ENCODE peak calls at places on chromosomes 12 and 14, in seven cellular contexts. A, X, P, V, U, F and S are unnamed samples.

GRCh38 chr14:104554088-104554607 is 25.4 kb upstream of the C14orf180 start:
- DNase-seq in V (no peak), F (peak), P (no peak), A (no peak), X (no peak), U (no peak), S (no peak)

GRCh38 chr14:56199095-56199975 is 81.1 kb downstream of the PELI2 start:
- DNase-seq in A (peak), P (no peak), F (no peak), X (no peak), U (no peak), V (peak), S (peak)

GRCh38 chr12:666766-667308 is 3.6 kb upstream of the NINJ2 start:
- DNase-seq in X (no peak), A (no peak), P (no peak), V (peak), F (no peak), U (peak), S (no peak)

GRCh38 chr12:49783917-49784676 is 42.7 kb downstream of the TMBIM6 start:
- DNase-seq in P (no peak), F (no peak), V (peak), U (no peak), X (no peak), A (no peak), S (peak)

GRCh38 chr12:98440165-98440581 is 75.2 kb upstream of the TMPO start:
- DNase-seq in A (peak), X (no peak), P (no peak), U (no peak), F (no peak), V (peak), S (no peak)

GRCh38 chr12:3802721-3803120 is 49.8 kb upstream of the CRACR2A start:
- DNase-seq in P (no peak), F (no peak), V (no peak), X (no peak), U (no peak), A (no peak), S (no peak)

GRCh38 chr14:20499108-20499507 is 6.2 kb upstream of the RNASE10 start:
- DNase-seq in V (no peak), A (no peak), X (no peak), F (no peak), P (no peak), U (no peak), S (no peak)

GRCh38 chr12:39592295-39592694 is 27.3 kb downstream of the ABCD2 start:
- DNase-seq in A (no peak), V (no peak), U (no peak), F (no peak), P (no peak), X (no peak), S (no peak)

GRCh38 chr12:51974646-51975045 is 23.1 kb downstream of the ACVR1B start:
- DNase-seq in P (peak), F (no peak), A (no peak), X (no peak), U (no peak), V (no peak), S (no peak)

GRCh38 chr14:33017016-33017415 is 78.3 kb downstream of the NPAS3 start:
- DNase-seq in V (no peak), A (no peak), P (no peak), F (no peak), U (no peak), X (no peak), S (no peak)

GRCh38 chr14:45298427-45299117 is 45.6 kb upstream of the MIS18BP1 start:
- DNase-seq in V (no peak), P (no peak), X (no peak), F (no peak), U (no peak), A (no peak), S (no peak)

GRCh38 chr12:45257185-45257585 is 41.3 kb downstream of the ANO6 start:
- DNase-seq in V (no peak), U (no peak), F (no peak), P (no peak), X (no peak), A (no peak), S (no peak)

GRCh38 chr12:67019070-67019469 is 250.1 kb upstream of the CAND1 start:
- DNase-seq in F (no peak), A (no peak), X (no peak), P (no peak), V (no peak), U (no peak), S (no peak)

GRCh38 chr14:103329421-103330347 is 4.4 kb upstream of the EIF5 start:
- DNase-seq in F (no peak), A (no peak), V (no peak), P (no peak), U (no peak), X (no peak), S (no peak)

GRCh38 chr12:18681818-18682217 is 56.0 kb downstream of the PLCZ1 start:
- DNase-seq in U (no peak), F (no peak), A (no peak), V (no peak), X (no peak), P (no peak), S (no peak)

GRCh38 chr14:59913187-59913586 is 6.8 kb upstream of the LRRC9 start:
- DNase-seq in V (no peak), F (no peak), X (no peak), A (no peak), U (no peak), P (no peak), S (no peak)

GRCh38 chr12:52598966-52599365 is 2.3 kb downstream of the KRT72 start:
- DNase-seq in P (no peak), F (no peak), V (no peak), U (no peak), A (no peak), X (no peak), S (no peak)

GRCh38 chr12:108825205-108825950 is 32.0 kb downstream of the SSH1 start:
- DNase-seq in U (no peak), A (no peak), P (no peak), X (no peak), V (peak), F (no peak), S (no peak)